ENCODE peak calls at places on chromosomes 3 and 15, in six cellular contexts. Q, R, J, K, G and N are unnamed samples.

GRCh38 chr3:18249126-18249525 is 176.0 kb downstream of the SATB1 start:
- DNase-seq in R (no peak), K (no peak), G (no peak), J (no peak), Q (no peak), N (no peak)

GRCh38 chr15:68560501-68561113 is 18.2 kb upstream of the CORO2B start:
- DNase-seq in G (no peak), Q (no peak), J (no peak), R (no peak), K (no peak), N (no peak)

GRCh38 chr15:66951976-66952375 is 113.4 kb upstream of the SMAD3 start:
- DNase-seq in K (no peak), G (no peak), J (no peak), Q (no peak), R (no peak), N (no peak)

GRCh38 chr3:188421836-188422540 is 268.0 kb downstream of the LPP start:
- DNase-seq in Q (no peak), K (no peak), J (no peak), G (no peak), R (no peak), N (no peak)

GRCh38 chr3:194955546-194955945 is 269.9 kb downstream of the FAM43A start:
- DNase-seq in K (no peak), Q (no peak), R (no peak), J (no peak), G (no peak), N (no peak)

GRCh38 chr15:57138260-57138895 is 219.9 kb downstream of the TCF12 start:
- DNase-seq in K (peak), Q (no peak), G (peak), R (peak), J (peak), N (no peak)

GRCh38 chr3:108136888-108137814 is 46.3 kb upstream of the CD47 start:
- DNase-seq in J (no peak), G (no peak), R (no peak), K (no peak), Q (no peak), N (no peak)

GRCh38 chr15:31486506-31486905 is 159.9 kb downstream of the KLF13 start:
- DNase-seq in Q (no peak), K (no peak), J (no peak), R (no peak), G (no peak), N (no peak)

GRCh38 chr3:169028716-169029115 is 634.8 kb downstream of the MECOM start:
- DNase-seq in Q (no peak), J (peak), R (no peak), G (no peak), K (no peak), N (no peak)

GRCh38 chr3:145243875-145244274 is 917.1 kb downstream of the PLOD2 start:
- DNase-seq in K (no peak), J (no peak), R (no peak), Q (peak), G (no peak), N (no peak)

GRCh38 chr3:60746043-60746638 is 505.1 kb downstream of the FHIT start:
- DNase-seq in G (no peak), J (no peak), K (no peak), Q (no peak), R (no peak), N (no peak)

GRCh38 chr3:139263798-139264197 is 80.0 kb upstream of the MRPS22 start:
- DNase-seq in G (no peak), R (no peak), J (no peak), K (no peak), Q (no peak), N (no peak)

GRCh38 chr3:80099559-80099958 is 331.8 kb upstream of the ROBO1 start:
- DNase-seq in Q (no peak), K (no peak), J (no peak), R (no peak), G (no peak), N (no peak)

GRCh38 chr3:89690649-89691048 is 583.2 kb downstream of the EPHA3 start:
- DNase-seq in R (no peak), K (no peak), J (no peak), Q (no peak), G (no peak), N (no peak)

GRCh38 chr15:94910166-94910565 is 678.8 kb downstream of the MCTP2 start:
- DNase-seq in K (no peak), G (no peak), R (no peak), J (no peak), Q (no peak), N (no peak)

GRCh38 chr15:90610220-90610619 is 80.5 kb downstream of the CRTC3 start:
- DNase-seq in G (no peak), R (no peak), Q (peak), K (no peak), J (no peak), N (no peak)

GRCh38 chr3:46711305-46711704 is 6.4 kb downstream of the PRSS50 start:
- DNase-seq in Q (no peak), R (peak), G (no peak), K (no peak), J (no peak), N (no peak)

GRCh38 chr3:124258057-124258500 is 266.2 kb upstream of the ROPN1 start:
- DNase-seq in J (peak), Q (no peak), R (peak), K (no peak), G (no peak), N (no peak)

GRCh38 chr3:122786067-122786466 is 7.6 kb downstream of the HSPBAP1 start:
- DNase-seq in K (no peak), R (peak), J (peak), G (no peak), Q (no peak), N (no peak)

GRCh38 chr15:34027606-34028005 is 11.4 kb downstream of the AVEN start:
- DNase-seq in K (no peak), R (no peak), J (no peak), G (no peak), Q (no peak), N (no peak)

GRCh38 chr3:119310052-119310451 is 15.9 kb downstream of the ARHGAP31 start:
- DNase-seq in G (no peak), R (no peak), Q (peak), K (no peak), J (peak), N (no peak)

GRCh38 chr3:31468433-31468832 is 64.3 kb upstream of the STT3B start:
- DNase-seq in J (no peak), Q (no peak), G (no peak), K (no peak), R (no peak), N (no peak)

GRCh38 chr3:57961177-57961827 is 46.9 kb upstream of the FLNB start:
- DNase-seq in R (no peak), G (no peak), J (no peak), K (no peak), Q (no peak), N (no peak)